ENCODE peak calls at places on chromosomes 16 and 17, in ten cellular contexts. Q is fibroblast of lung, L is endothelial cell, I is ovary, V is GM20000, H is endothelial cell of umbilical vein, U is upper lobe of right lung, B is cardiac fibroblast, C is GM12865, K is AG09319. T is an unnamed sample.

GRCh38 chr17:12386240-12386639 is 279.4 kb upstream of the MYOCD start:
- DNase-seq in C (no peak), K (no peak), H (no peak), V (no peak), L (no peak), B (no peak), U (no peak), Q (no peak), I (no peak), T (no peak)

GRCh38 chr17:16106161-16106891 is 106.7 kb downstream of the TTC19 start:
- DNase-seq in U (no peak), L (no peak), Q (peak), K (peak), B (peak), V (no peak), I (peak), H (peak), C (no peak), T (no peak)

GRCh38 chr16:21104124-21104860 is 46.4 kb downstream of the DNAH3 start:
- DNase-seq in K (no peak), I (no peak), Q (no peak), U (no peak), V (no peak), B (peak), C (no peak), L (peak), H (peak), T (no peak)

GRCh38 chr16:48628359-48628985 is 18.5 kb upstream of the N4BP1 start:
- DNase-seq in Q (no peak), V (no peak), U (peak), L (no peak), I (no peak), H (no peak), C (no peak), K (no peak), B (no peak), T (no peak)

GRCh38 chr17:19386974-19387920 is at the start of gene MFAP4:
- DNase-seq in K (peak), H (no peak), B (peak), V (no peak), I (peak), Q (peak), C (no peak), U (no peak), L (no peak), T (no peak)

GRCh38 chr16:75624921-75625334 is 1.8 kb upstream of the ADAT1 start:
- DNase-seq in H (no peak), Q (peak), I (no peak), U (no peak), L (no peak), V (no peak), K (no peak), B (peak), C (no peak), T (no peak)

GRCh38 chr16:58426960-58427359 is 34.7 kb downstream of the GINS3 start:
- DNase-seq in L (no peak), K (no peak), Q (no peak), U (no peak), B (no peak), C (no peak), I (no peak), V (no peak), H (no peak), T (no peak)

GRCh38 chr16:57604177-57604576 is 24.3 kb upstream of the ADGRG1 start:
- DNase-seq in K (no peak), H (no peak), Q (no peak), I (no peak), L (no peak), C (no peak), U (no peak), V (no peak), B (no peak), T (no peak)

GRCh38 chr17:9669551-9670008 is 24.3 kb downstream of the USP43 start:
- DNase-seq in Q (no peak), U (peak), C (no peak), B (no peak), V (no peak), K (no peak), I (no peak), H (no peak), L (no peak), T (no peak)

GRCh38 chr17:58311429-58311894 is 17.1 kb downstream of the TSPOAP1 start:
- DNase-seq in C (no peak), L (no peak), Q (no peak), V (no peak), U (peak), B (no peak), K (no peak), I (no peak), H (no peak), T (no peak)

GRCh38 chr17:2237960-2238359 is 65.6 kb downstream of the SMG6 start:
- DNase-seq in V (no peak), B (no peak), K (no peak), Q (no peak), C (no peak), U (no peak), I (no peak), L (no peak), H (no peak), T (no peak)

GRCh38 chr17:79808763-79809529 is 12.1 kb upstream of the CBX8 start:
- DNase-seq in V (peak), B (peak), K (no peak), C (peak), I (no peak), U (no peak), H (no peak), Q (peak), L (no peak), T (peak)

GRCh38 chr17:3964203-3965122 is at the start of gene ATP2A3:
- DNase-seq in V (peak), C (peak), L (peak), B (no peak), I (no peak), Q (no peak), U (peak), H (no peak), K (no peak), T (peak)

GRCh38 chr17:2421315-2422147 is 20.7 kb upstream of the MNT start:
- DNase-seq in H (no peak), K (no peak), B (no peak), Q (peak), U (no peak), V (no peak), I (peak), C (no peak), L (no peak), T (no peak)

GRCh38 chr17:77617516-77617915 is 341.0 kb upstream of the TNRC6C start:
- DNase-seq in U (peak), V (no peak), Q (no peak), C (no peak), H (no peak), B (no peak), I (no peak), K (no peak), L (no peak), T (no peak)

GRCh38 chr16:64152010-64152767 is 969.7 kb downstream of the CDH11 start:
- DNase-seq in U (no peak), V (no peak), B (peak), I (no peak), L (no peak), H (no peak), K (peak), C (no peak), Q (no peak), T (no peak)

GRCh38 chr16:69610356-69610755 is 44.6 kb downstream of the NFAT5 start:
- DNase-seq in V (no peak), C (no peak), H (no peak), I (no peak), B (no peak), U (no peak), L (no peak), Q (no peak), K (no peak), T (no peak)

GRCh38 chr17:63848834-63849689 is 6.6 kb upstream of the SMARCD2 start:
- DNase-seq in B (peak), L (peak), Q (peak), K (peak), C (peak), I (peak), U (peak), H (peak), V (peak), T (peak)

GRCh38 chr16:14455577-14455976 is 174.5 kb downstream of the PARN start:
- DNase-seq in L (no peak), Q (peak), U (no peak), I (no peak), C (no peak), B (peak), H (no peak), V (no peak), K (no peak), T (no peak)

GRCh38 chr17:69802045-69802740 is 272.8 kb upstream of the KCNJ16 start:
- DNase-seq in C (no peak), U (no peak), L (no peak), V (no peak), B (peak), K (no peak), I (no peak), H (no peak), Q (no peak), T (no peak)

GRCh38 chr16:46883690-46884512 is at the start of gene GPT2:
- DNase-seq in U (peak), Q (peak), I (peak), B (peak), H (peak), L (peak), V (peak), C (peak), K (peak), T (peak)
- TF ChIP-seq CTCF in U (peak), Q (no peak), I (peak), B (no peak), H (no peak), L (no peak), V (no peak), C (no peak), K (no peak), T (no peak)

DNA sequence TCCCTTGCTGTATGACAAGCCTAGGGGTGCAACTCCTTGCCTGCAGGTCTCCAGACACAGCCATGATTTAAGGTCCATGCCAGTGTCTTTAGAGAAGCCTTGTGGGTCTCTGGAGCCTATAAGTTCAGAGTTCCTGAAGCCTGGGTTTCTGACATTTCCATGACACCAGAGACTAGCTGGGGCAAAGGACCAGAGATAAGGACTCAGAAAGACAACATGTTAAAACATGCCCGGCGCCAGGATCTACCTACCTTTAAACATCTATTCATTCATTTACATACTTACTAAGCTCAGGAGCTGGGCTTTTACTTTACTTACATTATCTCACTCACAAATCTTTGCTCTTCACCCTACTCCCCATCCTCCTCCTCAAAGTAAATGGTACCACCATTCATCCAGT is 1.5 kb downstream of the MRPL27 start:
- DNase-seq in C (no peak), K (no peak), U (no peak), B (no peak), H (no peak), Q (no peak), V (no peak), L (no peak), I (no peak), T (no peak)
- TF ChIP-seq CTCF in C (no peak), K (no peak), U (no peak), B (no peak), H (no peak), Q (no peak), V (no peak), L (no peak), I (no peak), T (no peak)

GRCh38 chr17:82424001-82424862 is 5.8 kb upstream of the OGFOD3 start:
- DNase-seq in V (peak), C (peak), H (no peak), L (peak), Q (peak), K (peak), B (peak), U (no peak), I (no peak), T (peak)
- TF ChIP-seq CTCF in V (peak), C (peak), H (peak), L (peak), Q (peak), K (peak), B (peak), U (peak), I (no peak), T (peak)

DNA sequence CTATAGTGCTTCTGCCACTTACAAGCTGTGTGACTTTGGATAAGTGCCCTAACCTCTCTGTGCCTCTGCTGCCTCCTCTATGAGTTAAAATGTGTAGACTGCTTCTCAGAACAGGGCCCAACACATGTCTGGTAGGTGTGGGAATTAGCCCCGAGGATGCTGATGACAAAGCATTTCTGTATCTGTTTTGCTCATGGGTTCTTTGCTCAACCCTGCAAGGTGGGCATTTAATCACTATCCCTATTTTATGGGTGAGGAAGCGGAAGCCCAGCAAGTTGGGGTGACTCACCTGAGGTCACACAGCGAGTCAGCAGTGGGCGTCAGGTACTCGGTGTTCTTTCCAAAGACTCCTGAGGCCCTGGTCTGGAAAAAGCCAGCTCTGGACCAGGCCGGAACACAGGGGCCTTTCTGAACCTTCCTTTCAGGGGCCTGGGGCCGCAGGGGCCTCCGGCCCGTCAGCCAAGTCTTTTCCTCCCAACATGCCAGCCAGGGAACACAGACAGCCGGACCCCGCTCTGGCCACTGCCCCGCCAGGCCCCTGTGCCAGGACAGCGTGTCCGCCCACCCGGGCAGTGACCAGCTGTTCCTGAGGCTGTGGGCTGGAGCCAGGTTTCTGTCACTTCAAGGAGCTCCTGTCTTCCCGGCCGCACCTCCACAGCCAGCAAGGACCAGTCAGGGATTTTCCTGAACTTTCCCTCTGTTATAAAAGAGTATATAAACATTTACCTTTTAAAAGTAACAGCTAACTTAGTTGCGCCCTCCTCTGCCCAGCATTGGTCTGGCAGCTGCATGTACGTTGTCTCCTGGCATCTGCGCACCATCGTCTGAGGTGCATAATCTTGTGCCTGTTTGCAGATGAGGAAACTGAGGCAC is 62.5 kb downstream of the SREBF1 start:
- DNase-seq in U (no peak), V (no peak), I (no peak), K (no peak), L (no peak), H (peak), B (peak), C (no peak), Q (peak), T (no peak)
- TF ChIP-seq CTCF in U (peak), V (no peak), I (no peak), K (peak), L (no peak), H (no peak), B (peak), C (no peak), Q (peak), T (peak)

DNA sequence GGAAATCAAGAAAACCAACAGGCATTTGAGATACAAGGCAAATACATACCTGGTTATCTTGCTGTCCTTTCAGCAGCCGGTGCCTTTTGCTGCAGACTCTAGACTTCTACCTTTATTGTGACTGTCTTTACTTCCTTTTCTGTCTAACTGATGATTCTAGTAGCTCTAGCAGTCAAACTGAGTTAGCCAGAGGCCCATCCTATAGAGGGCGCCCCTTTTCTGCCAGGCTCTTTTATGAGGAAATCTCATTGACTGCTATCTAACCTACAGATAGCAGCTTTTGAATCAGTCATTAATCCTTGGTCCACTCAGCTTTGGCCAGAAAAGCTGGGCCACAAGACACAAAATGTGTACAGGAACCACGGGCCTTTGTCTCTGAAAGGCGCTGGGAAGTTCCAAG is 87.5 kb upstream of the WSB1 start:
- DNase-seq in B (peak), K (no peak), Q (no peak), V (no peak), L (no peak), U (no peak), C (peak), H (no peak), I (no peak), T (peak)
- TF ChIP-seq CTCF in B (peak), K (peak), Q (peak), V (no peak), L (no peak), U (peak), C (peak), H (peak), I (no peak), T (peak)

DNA sequence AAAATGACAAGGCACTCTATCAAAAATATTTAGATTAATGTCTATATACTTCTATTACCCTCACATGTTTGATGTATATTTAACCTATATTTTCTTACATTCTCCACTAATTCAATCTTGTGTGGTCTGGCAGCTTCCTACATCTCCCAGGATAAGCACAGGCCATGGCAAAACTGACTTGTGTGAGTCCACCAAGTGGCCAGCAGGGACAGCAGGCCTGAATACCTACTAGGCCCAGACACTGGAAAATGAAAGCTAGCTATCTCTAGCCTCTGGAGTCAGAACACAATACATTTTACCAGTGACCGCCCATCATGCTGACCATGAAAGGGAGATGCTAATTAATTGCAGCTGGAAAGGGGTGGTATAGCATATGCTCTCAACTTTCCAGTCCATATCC is 132.3 kb downstream of the PCTP start:
- DNase-seq in C (no peak), B (no peak), I (no peak), H (no peak), L (no peak), K (no peak), V (no peak), Q (no peak), U (no peak), T (no peak)
- TF ChIP-seq CTCF in C (no peak), B (no peak), I (no peak), H (no peak), L (no peak), K (no peak), V (no peak), Q (no peak), U (no peak), T (no peak)

DNA sequence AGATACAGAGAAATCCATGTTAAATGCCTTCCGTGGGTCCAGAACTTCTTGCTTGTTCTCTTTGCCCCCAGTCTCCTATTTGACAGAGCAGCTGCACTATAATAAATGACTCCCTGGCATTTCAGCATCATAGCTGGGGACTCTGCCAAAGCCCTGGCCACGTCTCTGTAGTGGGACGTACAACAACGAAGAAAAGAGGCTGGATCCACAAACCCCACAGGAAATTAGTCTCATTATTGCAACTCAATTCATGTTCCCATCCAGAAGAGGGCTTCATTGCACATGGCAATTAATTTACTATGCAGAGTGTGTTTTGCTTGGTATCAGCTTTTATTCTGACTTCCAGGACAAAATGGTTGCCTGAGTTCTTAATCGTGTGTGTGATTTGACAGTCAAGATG is 121.3 kb downstream of the CDH13 start:
- DNase-seq in U (no peak), B (peak), L (no peak), I (no peak), V (no peak), C (no peak), Q (peak), H (peak), K (peak), T (no peak)
- TF ChIP-seq CTCF in U (no peak), B (peak), L (no peak), I (no peak), V (no peak), C (no peak), Q (peak), H (peak), K (peak), T (no peak)

DNA sequence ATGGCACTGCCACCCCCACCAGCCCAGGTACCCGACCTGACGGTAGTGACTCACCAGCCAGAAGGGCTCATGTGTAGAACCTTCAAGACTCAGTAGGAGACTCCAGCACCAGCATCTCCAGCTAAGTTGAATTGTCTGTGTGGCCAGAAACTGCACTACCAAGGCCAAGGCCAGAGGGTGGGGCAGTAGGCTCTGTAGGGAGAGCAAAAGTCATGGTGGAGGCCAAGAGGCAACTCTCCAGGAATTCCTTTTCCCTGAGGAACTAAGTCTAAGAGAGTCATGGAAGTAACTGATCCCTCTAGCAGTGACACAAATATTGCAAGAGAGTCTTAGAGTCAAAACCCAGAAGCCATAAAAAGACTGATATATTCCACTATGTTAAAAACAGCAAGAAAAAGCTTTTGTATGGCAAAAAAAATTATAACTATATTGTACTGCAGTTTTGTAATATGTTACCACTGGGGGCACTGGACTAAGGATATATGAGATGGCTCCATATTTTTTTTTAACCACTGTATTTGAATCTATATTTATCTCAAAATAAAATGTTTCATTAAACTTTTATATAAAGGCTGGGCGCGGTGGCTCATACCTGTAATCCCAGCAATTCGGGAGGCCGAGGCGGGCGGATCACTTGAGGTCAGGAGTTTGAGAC is 30.2 kb upstream of the GUCY2D start:
- DNase-seq in K (no peak), Q (peak), L (no peak), I (no peak), B (no peak), V (no peak), C (no peak), H (no peak), U (no peak), T (no peak)
- TF ChIP-seq CTCF in K (peak), Q (no peak), L (no peak), I (no peak), B (peak), V (no peak), C (no peak), H (peak), U (no peak), T (no peak)